ENCODE peak calls at places on chromosomes 4 and X, in five cellular contexts. M is adipocyte, Z is PC-3, O is GM23338, H is tibial artery. T is an unnamed sample.

GRCh38 chrX:120419465-120419864 is 49.6 kb downstream of the LAMP2 start:
- DNase-seq in Z (no peak), O (no peak), M (no peak), H (no peak), T (no peak)

GRCh38 chr4:60432911-60433310 is 767.2 kb upstream of the ADGRL3 start:
- DNase-seq in O (peak; percentile 14), Z (no peak), H (no peak), M (no peak), T (no peak)

GRCh38 chr4:38876636-38877035 is 9.0 kb downstream of the FAM114A1 start:
- DNase-seq in Z (no peak), H (no peak), O (no peak), M (no peak), T (no peak)

GRCh38 chrX:144809025-144809424 is 438.3 kb upstream of the SPANXN1 start:
- DNase-seq in M (no peak), O (no peak), Z (no peak), H (no peak), T (no peak)

GRCh38 chr4:89222171-89222570 is 85.4 kb downstream of the GPRIN3 start:
- DNase-seq in M (no peak), O (no peak), H (no peak), Z (peak; percentile 27), T (no peak)

GRCh38 chrX:25206761-25207160 is 191.0 kb upstream of the ARX start:
- DNase-seq in M (peak; percentile 40), H (no peak), Z (peak; percentile 67), O (no peak), T (no peak)

GRCh38 chr4:7052923-7053715 is 9.9 kb downstream of the TADA2B start:
- DNase-seq in Z (no peak), O (no peak), H (no peak), M (no peak), T (peak; percentile 84)

GRCh38 chr4:151967074-151967473 is 206.3 kb upstream of the GATB start:
- DNase-seq in H (no peak), Z (no peak), M (no peak), O (no peak), T (no peak)

GRCh38 chr4:39043058-39043696 is 11.0 kb upstream of the TMEM156 start:
- DNase-seq in O (no peak), Z (peak; percentile 85), M (peak; percentile 59), H (no peak), T (no peak)

GRCh38 chrX:6526564-6526963 is 8.4 kb downstream of the VCX3A start:
- DNase-seq in Z (no peak), O (no peak), M (no peak), H (no peak), T (no peak)

GRCh38 chr4:14265651-14266050 is 638.1 kb upstream of the BOD1L1 start:
- DNase-seq in Z (peak; percentile 4), O (no peak), H (no peak), M (no peak), T (no peak)

GRCh38 chr4:105710678-105711077 is 2.1 kb downstream of the GSTCD start:
- DNase-seq in M (no peak), Z (peak; percentile 42), H (no peak), O (no peak), T (no peak)

GRCh38 chrX:40945366-40945713 is 139.9 kb upstream of the USP9X start:
- DNase-seq in H (peak; percentile 65), M (peak; percentile 75), O (no peak), Z (peak; percentile 75), T (no peak)

GRCh38 chr4:2789801-2790582 is 2.9 kb upstream of the SH3BP2 start:
- DNase-seq in Z (no peak), M (no peak), O (no peak), H (peak; percentile 51), T (no peak)

GRCh38 chr4:151314509-151314908 is 10.9 kb downstream of the SH3D19 start:
- DNase-seq in Z (no peak), O (no peak), M (no peak), H (no peak), T (no peak)

GRCh38 chr4:128844931-128845330 is 35.4 kb downstream of the JADE1 start:
- DNase-seq in M (no peak), Z (no peak), O (no peak), H (peak; percentile 92), T (no peak)

GRCh38 chrX:143476751-143477150 is 40.5 kb downstream of the SPANXN3 start:
- DNase-seq in O (no peak), M (no peak), H (no peak), Z (no peak), T (no peak)

GRCh38 chr4:121156822-121157769 is 7.0 kb downstream of the TNIP3 start:
- DNase-seq in O (peak; percentile 84), Z (peak; percentile 11), H (no peak), M (peak; percentile 58), T (peak; percentile 68)

GRCh38 chr4:94508841-94509240 is 57.1 kb downstream of the PDLIM5 start:
- DNase-seq in O (no peak), M (peak; percentile 53), Z (no peak), H (no peak), T (no peak)

GRCh38 chr4:113311047-113311446 is 261.6 kb downstream of the ANK2 start:
- DNase-seq in O (no peak), H (no peak), M (no peak), Z (peak; percentile 66), T (no peak)

DNA sequence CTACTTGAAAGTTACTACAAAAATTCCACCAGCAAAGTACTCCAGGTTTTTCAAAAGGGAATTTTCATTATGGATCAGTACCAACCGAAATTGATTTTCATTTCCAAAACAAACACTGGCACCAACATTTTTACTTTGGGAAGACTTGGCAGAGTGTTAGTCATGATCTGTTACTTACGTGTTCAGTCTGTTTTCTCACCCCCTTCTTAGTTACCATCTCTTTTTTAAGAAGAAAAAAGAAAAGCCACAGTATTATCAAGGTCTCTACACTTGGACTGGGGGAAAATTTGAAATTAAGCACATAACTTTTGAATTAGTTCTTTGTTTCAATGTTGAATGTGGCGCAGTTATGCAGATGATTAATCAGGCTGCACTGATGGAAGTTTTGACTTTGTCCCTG is 27.5 kb downstream of the RBBP7 start:
- DNase-seq in O (no peak), Z (no peak), H (no peak), M (no peak), T (no peak)
- H3K36me3 ChIP-seq in O (peaks cover 11% of the 10 kb centered on the region), Z (peaks cover 61% of the 10 kb centered on the region), H (peaks cover 81% of the 10 kb centered on the region), M (peaks cover 86% of the 10 kb centered on the region), T (peaks cover 5% of the 10 kb centered on the region)

GRCh38 chrX:153971124-153971631 is 440 bp downstream of the HCFC1 start:
- DNase-seq in H (peak; percentile 94), M (peak; percentile 88), O (peak; percentile 72), Z (peak; percentile 88), T (peak; percentile 90)

GRCh38 chrX:153970398-153971123 is 1.1 kb downstream of the HCFC1 start:
- DNase-seq in M (peak; percentile 60), H (peak; percentile 78), Z (peak; percentile 39), O (peak; percentile 63), T (no peak)

GRCh38 chrX:153968754-153969124 is 2.9 kb downstream of the HCFC1 start:
- DNase-seq in H (no peak), O (peak; percentile 22), M (peak; percentile 33), Z (peak; percentile 10), T (no peak)

GRCh38 chrX:153969125-153969903 is 2.3 kb downstream of the HCFC1 start:
- DNase-seq in O (no peak), Z (no peak), M (peak; percentile 22), H (no peak), T (no peak)

DNA sequence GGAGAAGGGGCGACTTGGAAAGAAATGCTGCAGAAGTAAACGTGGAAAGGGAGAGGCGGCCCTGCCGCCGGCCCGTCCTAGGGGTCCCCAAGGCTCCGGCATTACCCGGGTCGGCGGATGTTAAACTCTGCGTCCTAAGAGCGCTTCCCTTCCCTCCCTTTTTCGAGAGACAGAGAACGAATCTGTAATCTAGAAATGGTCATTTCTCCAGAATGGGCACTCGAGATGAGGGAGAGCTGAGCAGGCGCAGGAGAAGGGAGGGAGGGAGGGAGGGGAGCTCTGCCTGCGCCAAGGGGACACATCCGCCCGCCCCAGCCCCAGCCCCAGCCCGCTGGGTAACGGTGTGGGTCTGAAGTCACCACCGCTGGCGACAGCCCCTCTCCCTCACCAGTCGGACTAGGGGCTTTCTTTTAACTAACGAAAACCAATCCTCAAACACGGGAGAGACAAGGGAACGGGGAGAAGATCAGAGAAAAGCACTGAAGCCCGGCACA is 1.7 kb downstream of the HCFC1 start:
- DNase-seq in Z (peak; percentile 10), O (no peak), H (peak; percentile 78), M (peak; percentile 52), T (no peak)
- H3K4me1 ChIP-seq in Z (peaks cover 29% of the 10 kb centered on the region), O (peaks cover 12% of the 10 kb centered on the region), H (peaks cover 58% of the 10 kb centered on the region), M (peaks cover 50% of the 10 kb centered on the region), T (no peaks in the 10 kb centered on the region)

DNA sequence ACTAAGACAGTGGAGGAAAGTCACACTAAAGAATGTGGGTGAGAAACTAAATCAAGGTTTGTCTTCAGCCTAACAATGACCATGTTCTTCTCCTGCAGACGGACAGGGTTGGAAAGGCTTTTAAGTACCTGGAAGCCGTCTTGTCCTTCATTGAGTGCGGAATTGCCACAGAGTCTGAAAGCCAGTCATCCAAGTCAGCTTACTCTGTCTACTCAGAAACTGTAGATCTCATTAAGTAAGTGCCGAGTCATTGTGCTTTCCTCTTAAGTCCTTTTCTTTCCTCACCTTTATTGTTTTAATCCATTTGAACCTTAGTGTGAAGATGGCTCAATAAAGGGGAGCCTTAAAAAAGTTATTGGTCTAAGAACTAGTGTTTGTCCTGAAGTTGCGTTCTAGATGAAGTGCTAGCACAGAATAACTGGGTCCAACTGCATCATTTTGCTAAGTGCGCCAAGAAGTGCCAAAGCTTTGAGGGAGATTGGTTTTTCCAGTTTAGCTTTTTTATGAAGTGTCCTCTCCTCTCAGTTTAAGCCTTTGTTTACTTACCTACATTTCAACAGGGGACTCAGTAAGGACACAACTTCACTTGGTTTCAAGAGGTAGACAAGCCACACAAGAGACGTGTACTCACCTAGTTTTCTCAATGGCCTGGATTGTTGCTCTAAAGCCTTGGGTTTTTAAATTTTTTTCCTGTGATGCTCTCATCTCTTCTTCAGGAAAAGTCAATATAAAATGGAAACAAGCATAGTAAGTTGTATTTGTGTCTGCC is 89.2 kb downstream of the KLHL8 start:
- DNase-seq in O (no peak), Z (no peak), H (no peak), M (no peak), T (no peak)
- H3K36me3 ChIP-seq in O (peaks cover 46% of the 10 kb centered on the region), Z (peaks cover 19% of the 10 kb centered on the region), H (peaks cover 97% of the 10 kb centered on the region), M (peaks cover 99% of the 10 kb centered on the region), T (peaks cover 24% of the 10 kb centered on the region)

DNA sequence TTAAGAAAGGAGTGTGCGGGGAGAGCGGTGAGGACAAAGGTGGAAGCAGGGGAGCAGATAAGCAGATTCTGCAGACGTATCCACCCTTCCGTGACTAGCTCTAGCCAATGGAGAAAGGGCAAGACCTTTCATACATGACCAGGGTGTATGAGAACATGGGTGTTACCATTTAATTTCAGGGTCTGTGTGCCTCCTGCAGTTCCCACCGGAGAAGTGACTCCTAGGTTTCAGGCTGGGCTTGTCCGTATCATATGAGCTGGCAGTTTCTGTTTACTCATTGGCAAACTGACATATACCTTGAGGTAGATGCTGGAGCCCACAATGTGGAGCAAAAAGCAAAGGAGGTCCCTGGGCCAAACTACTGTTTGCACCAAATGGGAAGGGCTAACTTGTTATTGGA is 6.8 kb downstream of the RBM47 start:
- DNase-seq in Z (peak; percentile 92), H (no peak), O (no peak), M (no peak), T (no peak)
- H3K4me1 ChIP-seq in Z (peaks cover 53% of the 10 kb centered on the region), H (no peaks in the 10 kb centered on the region), O (peaks cover 54% of the 10 kb centered on the region), M (peaks cover 13% of the 10 kb centered on the region), T (peaks cover 3% of the 10 kb centered on the region)

GRCh38 chrX:136867096-136867491 is 13.4 kb downstream of the RBMX start:
- DNase-seq in H (no peak), Z (no peak), M (no peak), O (no peak), T (no peak)
- H3K36me3 ChIP-seq in H (peaks cover 29% of the 10 kb centered on the region), Z (peaks cover 50% of the 10 kb centered on the region), M (peaks cover 64% of the 10 kb centered on the region), O (peaks cover 24% of the 10 kb centered on the region), T (peaks cover 9% of the 10 kb centered on the region)

GRCh38 chr4:24971192-24971591 is 58.4 kb upstream of the CCDC149 start:
- DNase-seq in Z (peak; percentile 43), O (no peak), H (no peak), M (no peak), T (no peak)
- H3K4me1 ChIP-seq in Z (peaks cover 28% of the 10 kb centered on the region), O (no peaks in the 10 kb centered on the region), H (no peaks in the 10 kb centered on the region), M (peaks cover 19% of the 10 kb centered on the region), T (no peaks in the 10 kb centered on the region)